ENCODE peak calls at places on chromosomes 7 and 10, in ten cellular contexts. Y is foreskin fibroblast; Z is A549; H is stromal cell of bone marrow; R is mucosa of gallbladder; W is stimulated activated CD8-positive, alpha-beta memory T cell treated with anti-CD3 and anti-CD28 coated beads, Interleukin-4, amount 100 ng/mL, for 48 hours; A is lung microvascular endothelial cell; S is Calu3; D is fibroblast of lung; O is HAP-1. F is an unnamed sample.

GRCh38 chr10:42112331-42113157 is 525.8 kb downstream of the ZNF33B start:
- DNase-seq in Y (no peak), Z (no peak), H (no peak), R (no peak), W (no peak), A (no peak), S (no peak), D (no peak), O (no peak), F (no peak)

GRCh38 chr10:121084675-121085070 is 233.5 kb downstream of the WDR11 start:
- DNase-seq in Y (no peak), Z (no peak), H (no peak), R (no peak), W (no peak), A (no peak), S (no peak), D (no peak), O (no peak), F (no peak)

GRCh38 chr7:156780724-156781455 is 112.1 kb downstream of the LMBR1 start:
- DNase-seq in Y (no peak), Z (no peak), H (no peak), R (no peak), W (peak; percentile 33), A (no peak), S (no peak), D (no peak), O (no peak), F (no peak)

GRCh38 chr7:51774178-51774577 is 457.6 kb upstream of the COBL start:
- DNase-seq in Y (no peak), Z (no peak), H (no peak), R (no peak), W (no peak), A (no peak), S (no peak), D (no peak), O (no peak), F (no peak)

GRCh38 chr7:117472335-117472734 is 7.5 kb upstream of the CFTR start:
- DNase-seq in Y (no peak), Z (no peak), H (no peak), R (no peak), W (no peak), A (no peak), S (no peak), D (no peak), O (no peak), F (no peak)

GRCh38 chr7:110170762-110171161 is 920.2 kb upstream of the LRRN3 start:
- DNase-seq in Y (no peak), Z (no peak), H (no peak), R (no peak), W (no peak), A (no peak), S (no peak), D (peak; percentile 11), O (no peak), F (no peak)

GRCh38 chr10:60138842-60139241 is 232.5 kb upstream of the CCDC6 start:
- DNase-seq in Y (no peak), Z (no peak), H (no peak), R (no peak), W (no peak), A (no peak), S (no peak), D (no peak), O (no peak), F (no peak)

GRCh38 chr10:96495544-96495943 is 18.2 kb downstream of the TLL2 start:
- DNase-seq in Y (no peak), Z (no peak), H (no peak), R (no peak), W (no peak), A (no peak), S (no peak), D (no peak), O (no peak), F (no peak)

GRCh38 chr10:100913470-100913865 is 705 bp downstream of the SLF2 start:
- DNase-seq in Y (no peak), Z (no peak), H (no peak), R (no peak), W (no peak), A (no peak), S (no peak), D (no peak), O (no peak), F (no peak)

GRCh38 chr7:18041202-18041601 is 13.6 kb upstream of the PRPS1L1 start:
- DNase-seq in Y (no peak), Z (no peak), H (no peak), R (no peak), W (no peak), A (no peak), S (no peak), D (peak; percentile 69), O (no peak), F (no peak)

GRCh38 chr7:132207211-132207610 is 369.1 kb downstream of the PLXNA4 start:
- DNase-seq in Y (no peak), Z (no peak), H (no peak), R (no peak), W (no peak), A (no peak), S (no peak), D (no peak), O (no peak), F (no peak)

GRCh38 chr10:132508497-132509443 is 28.8 kb upstream of the INPP5A start:
- DNase-seq in Y (peak; percentile 55), Z (peak; percentile 22), H (no peak), R (no peak), W (no peak), A (peak; percentile 43), S (no peak), D (no peak), O (peak; percentile 6), F (no peak)

GRCh38 chr7:47453093-47454056 is 128.5 kb downstream of the TNS3 start:
- DNase-seq in Y (peak; percentile 99), Z (no peak), H (peak; percentile 76), R (peak; percentile 47), W (no peak), A (peak; percentile 92), S (no peak), D (peak; percentile 96), O (no peak), F (no peak)

GRCh38 chr10:130441041-130441440 is 304.9 kb downstream of the GLRX3 start:
- DNase-seq in Y (no peak), Z (no peak), H (no peak), R (no peak), W (no peak), A (no peak), S (no peak), D (no peak), O (no peak), F (no peak)

GRCh38 chr7:133542209-133542780 is 289.4 kb downstream of the EXOC4 start:
- DNase-seq in Y (no peak), Z (no peak), H (no peak), R (no peak), W (no peak), A (no peak), S (no peak), D (no peak), O (no peak), F (no peak)

GRCh38 chr7:19405546-19405945 is 260.3 kb upstream of the FERD3L start:
- DNase-seq in Y (peak; percentile 30), Z (no peak), H (peak; percentile 43), R (no peak), W (no peak), A (no peak), S (no peak), D (peak; percentile 70), O (no peak), F (no peak)

GRCh38 chr7:149071641-149072437 is 18.7 kb downstream of the ZNF786 start:
- DNase-seq in Y (no peak), Z (peak; percentile 79), H (no peak), R (no peak), W (peak; percentile 64), A (no peak), S (no peak), D (peak; percentile 4), O (no peak), F (peak; percentile 54)

GRCh38 chr7:130401531-130401930 is 21.2 kb downstream of the CPA1 start:
- DNase-seq in Y (no peak), Z (no peak), H (no peak), R (no peak), W (no peak), A (no peak), S (no peak), D (no peak), O (no peak), F (no peak)

GRCh38 chr7:120680986-120681385 is 177.0 kb downstream of the TSPAN12 start:
- DNase-seq in Y (no peak), Z (no peak), H (no peak), R (no peak), W (no peak), A (no peak), S (no peak), D (no peak), O (no peak), F (no peak)

GRCh38 chr10:46019541-46020343 is 10.7 kb downstream of the NCOA4 start:
- DNase-seq in Y (no peak), Z (no peak), H (no peak), R (peak; percentile 42), W (no peak), A (peak; percentile 69), S (no peak), D (no peak), O (no peak), F (no peak)

GRCh38 chr10:118482393-118483331 is 112.8 kb downstream of the PRLHR start:
- DNase-seq in Y (no peak), Z (no peak), H (no peak), R (no peak), W (no peak), A (no peak), S (no peak), D (no peak), O (no peak), F (no peak)

GRCh38 chr10:102651455-102652169 is 7.3 kb downstream of the TRIM8 start:
- DNase-seq in Y (no peak), Z (no peak), H (no peak), R (no peak), W (no peak), A (no peak), S (no peak), D (no peak), O (no peak), F (no peak)

GRCh38 chr7:95059842-95060313 is 152.5 kb downstream of the PPP1R9A start:
- DNase-seq in Y (no peak), Z (no peak), H (no peak), R (no peak), W (no peak), A (no peak), S (no peak), D (no peak), O (no peak), F (no peak)

GRCh38 chr10:15200626-15201025 is 32.1 kb upstream of the NMT2 start:
- DNase-seq in Y (peak; percentile 80), Z (peak; percentile 81), H (no peak), R (no peak), W (no peak), A (peak; percentile 95), S (peak; percentile 38), D (peak; percentile 62), O (no peak), F (no peak)

GRCh38 chr7:157032644-157033482 is 22.4 kb upstream of the MNX1 start:
- DNase-seq in Y (no peak), Z (no peak), H (no peak), R (no peak), W (no peak), A (no peak), S (no peak), D (no peak), O (no peak), F (no peak)

GRCh38 chr10:75400163-75400768 is 1.3 kb downstream of the ZNF503 start:
- DNase-seq in Y (no peak), Z (no peak), H (no peak), R (no peak), W (peak; percentile 27), A (no peak), S (no peak), D (peak; percentile 53), O (peak; percentile 35), F (no peak)

GRCh38 chr7:124779620-124780019 is 14.0 kb upstream of the GPR37 start:
- DNase-seq in Y (no peak), Z (no peak), H (no peak), R (no peak), W (no peak), A (no peak), S (no peak), D (no peak), O (no peak), F (no peak)

GRCh38 chr10:1968257-1969025 is 231.1 kb upstream of the ADARB2 start:
- DNase-seq in Y (no peak), Z (no peak), H (no peak), R (no peak), W (no peak), A (no peak), S (no peak), D (no peak), O (no peak), F (no peak)